ENCODE peak calls at places on chromosomes 5 and 9, in seven cellular contexts. E is astrocyte, H is vagina, R is heart left ventricle, Q is aorta, S is Peyer's patch, U is IMR-90. X is an unnamed sample. For H3K36me3, the result is how much of the 10 kb centered on the place peaks cover.

GRCh38 chr5:157842185-157842584 is 16.8 kb downstream of the CLINT1 start:
- DNase-seq in R (no peak), E (no peak), Q (no peak), U (no peak), S (no peak), H (no peak), X (no peak)

GRCh38 chr9:106980551-106981101 is 117.7 kb downstream of the ZNF462 start:
- DNase-seq in H (no peak), E (peak), R (no peak), S (no peak), U (peak), Q (no peak), X (no peak)

GRCh38 chr5:91302335-91302734 is 80.8 kb downstream of the ARRDC3 start:
- DNase-seq in U (no peak), E (no peak), H (no peak), S (no peak), R (no peak), Q (no peak), X (no peak)

GRCh38 chr9:116572095-116572748 is 114.9 kb upstream of the TRIM32 start:
- DNase-seq in R (peak), E (peak), Q (peak), H (no peak), S (peak), U (peak), X (peak)

GRCh38 chr5:155728857-155729683 is 597.9 kb upstream of the SGCD start:
- DNase-seq in E (peak), Q (no peak), S (no peak), R (peak), U (no peak), H (no peak), X (peak)

GRCh38 chr9:125521462-125522327 is 185.3 kb downstream of the MAPKAP1 start:
- DNase-seq in S (no peak), R (no peak), Q (no peak), E (peak), U (peak), H (no peak), X (peak)

GRCh38 chr9:123408313-123409266 is 52.6 kb downstream of the CRB2 start:
- DNase-seq in Q (peak), R (no peak), S (no peak), H (no peak), E (no peak), U (no peak), X (no peak)

GRCh38 chr9:119801311-119801710 is 432.1 kb upstream of the BRINP1 start:
- DNase-seq in R (no peak), Q (no peak), U (no peak), E (no peak), S (no peak), H (no peak), X (no peak)

GRCh38 chr5:75961814-75962213 is 121.4 kb upstream of the SV2C start:
- DNase-seq in U (no peak), H (no peak), E (no peak), R (no peak), S (no peak), Q (no peak), X (no peak)

GRCh38 chr5:38555354-38556114 is 912 bp downstream of the LIFR start:
- DNase-seq in U (no peak), R (no peak), S (no peak), E (no peak), Q (no peak), H (no peak), X (no peak)

GRCh38 chr5:73454379-73455036 is 5.9 kb upstream of the FOXD1 start:
- DNase-seq in Q (no peak), H (no peak), R (no peak), U (peak), S (peak), E (no peak), X (peak)

GRCh38 chr9:28365020-28365640 is 791.8 kb upstream of the C9orf72 start:
- DNase-seq in S (no peak), R (no peak), Q (no peak), U (no peak), H (no peak), E (no peak), X (peak)

GRCh38 chr5:36602711-36603321 is 3.6 kb upstream of the SLC1A3 start:
- DNase-seq in S (no peak), U (no peak), E (no peak), H (no peak), Q (no peak), R (peak), X (no peak)

GRCh38 chr9:14423816-14424261 is 109.9 kb upstream of the NFIB start:
- DNase-seq in H (no peak), E (peak), R (no peak), S (no peak), Q (no peak), U (peak), X (no peak)

GRCh38 chr5:140054086-140054689 is 11.1 kb upstream of the NRG2 start:
- DNase-seq in R (no peak), Q (no peak), U (no peak), E (no peak), H (no peak), S (no peak), X (no peak)

GRCh38 chr5:152978141-152978835 is 512.2 kb upstream of the GRIA1 start:
- DNase-seq in E (no peak), U (no peak), Q (no peak), H (no peak), R (no peak), S (no peak), X (no peak)

GRCh38 chr9:87742813-87743428 is 17.0 kb downstream of the CTSL start:
- DNase-seq in U (peak), R (no peak), Q (no peak), H (no peak), E (no peak), S (no peak), X (peak)

GRCh38 chr5:111063709-111064322 is 7.7 kb upstream of the TSLP start:
- DNase-seq in U (peak), S (no peak), R (no peak), H (no peak), Q (no peak), E (no peak), X (peak)

GRCh38 chr9:89919171-89919681 is 314.4 kb downstream of the GADD45G start:
- DNase-seq in R (peak), H (no peak), U (no peak), S (peak), E (no peak), Q (no peak), X (no peak)

GRCh38 chr9:12253941-12254340 is 439.2 kb upstream of the TYRP1 start:
- DNase-seq in S (no peak), Q (no peak), E (no peak), H (no peak), R (no peak), U (no peak), X (no peak)

GRCh38 chr9:83218411-83219090 is 155.6 kb upstream of the RASEF start:
- DNase-seq in R (no peak), H (no peak), S (no peak), E (no peak), Q (no peak), U (no peak), X (no peak)

GRCh38 chr9:100296407-100296806 is 56.3 kb downstream of the TEX10 start:
- DNase-seq in Q (no peak), U (no peak), E (no peak), H (no peak), S (no peak), R (no peak), X (no peak)

GRCh38 chr5:138573949-138574670 is 1.1 kb downstream of the HSPA9 start:
- DNase-seq in H (no peak), S (no peak), Q (no peak), E (peak), R (no peak), U (peak), X (peak)

GRCh38 chr5:175541264-175541663 is 62.9 kb downstream of the SFXN1 start:
- DNase-seq in H (no peak), E (no peak), S (no peak), U (no peak), R (no peak), Q (no peak), X (no peak)

GRCh38 chr9:135002336-135002735 is 84.6 kb upstream of the FCN1 start:
- DNase-seq in E (no peak), R (no peak), S (no peak), H (no peak), Q (no peak), U (no peak), X (no peak)

GRCh38 chr5:86971034-86971511 is 296.6 kb upstream of the RASA1 start:
- DNase-seq in Q (no peak), R (no peak), E (peak), U (peak), S (no peak), H (no peak), X (peak)

GRCh38 chr5:171494452-171495121 is 75.1 kb downstream of the FGF18 start:
- DNase-seq in U (peak), S (peak), H (no peak), E (peak), R (peak), Q (peak), X (no peak)

GRCh38 chr5:83277953-83278352 is 193.6 kb upstream of the VCAN start:
- DNase-seq in Q (no peak), H (no peak), S (no peak), R (no peak), E (no peak), U (no peak), X (no peak)

GRCh38 chr5:146993876-146994530 is 115.4 kb upstream of the PPP2R2B start:
- DNase-seq in E (peak), R (no peak), U (no peak), H (no peak), S (no peak), Q (no peak), X (peak)

GRCh38 chr9:86766912-86767311 is 180.4 kb downstream of the GAS1 start:
- DNase-seq in R (no peak), Q (peak), S (peak), U (peak), E (peak), H (peak), X (peak)

GRCh38 chr5:32308951-32309350 is 3.8 kb downstream of the MTMR12 start:
- DNase-seq in S (no peak), Q (no peak), R (no peak), H (no peak), E (no peak), U (no peak), X (no peak)

GRCh38 chr5:139391570-139392323 is 2.0 kb upstream of the MZB1 start:
- DNase-seq in S (peak), U (peak), R (no peak), Q (no peak), E (no peak), H (no peak), X (peak)

GRCh38 chr5:135823799-135824366 is 10.6 kb upstream of the SLC25A48 start:
- DNase-seq in Q (no peak), U (no peak), E (no peak), H (peak), R (no peak), S (no peak), X (no peak)

GRCh38 chr9:33277484-33277883 is 12.6 kb downstream of the CHMP5 start:
- DNase-seq in Q (no peak), H (no peak), R (no peak), S (no peak), U (no peak), E (no peak), X (no peak)
- H3K36me3 ChIP-seq in Q (under half), H (half or more), R (half or more), S (half or more), U (half or more), E (half or more), X (under half)

GRCh38 chr5:158933494-158934318 is 166.0 kb downstream of the EBF1 start:
- DNase-seq in Q (no peak), E (no peak), H (no peak), S (no peak), U (no peak), R (no peak), X (no peak)

GRCh38 chr5:158940977-158941376 is 158.7 kb downstream of the EBF1 start:
- DNase-seq in H (no peak), R (no peak), S (no peak), U (no peak), Q (no peak), E (no peak), X (no peak)

GRCh38 chr5:158929579-158930233 is 170.0 kb downstream of the EBF1 start:
- DNase-seq in H (no peak), U (no peak), Q (no peak), S (no peak), E (no peak), R (no peak), X (no peak)

GRCh38 chr5:158938181-158938580 is 161.5 kb downstream of the EBF1 start:
- DNase-seq in U (no peak), Q (no peak), E (no peak), H (no peak), S (no peak), R (peak), X (no peak)

GRCh38 chr5:158935215-158935614 is 164.5 kb downstream of the EBF1 start:
- DNase-seq in U (no peak), H (no peak), S (no peak), E (no peak), Q (no peak), R (no peak), X (no peak)
- H3K36me3 ChIP-seq in U (under half), H (under half), S (under half), E (under half), Q (under half), R (under half), X (under half)

GRCh38 chr9:133476941-133477340 is 2.0 kb downstream of the SLC2A6 start:
- DNase-seq in H (no peak), E (no peak), S (no peak), Q (no peak), R (no peak), U (no peak), X (no peak)
- H3K36me3 ChIP-seq in H (under half), E (under half), S (under half), Q (under half), R (under half), U (under half), X (under half)

GRCh38 chr9:133357656-133358055 is 1.3 kb downstream of the SURF2 start:
- DNase-seq in U (no peak), R (no peak), Q (no peak), E (no peak), H (no peak), S (no peak), X (no peak)
- H3K36me3 ChIP-seq in U (under half), R (under half), Q (under half), E (under half), H (under half), S (under half), X (under half)

GRCh38 chr5:143329843-143330242 is 73.6 kb downstream of the NR3C1 start:
- DNase-seq in Q (no peak), H (no peak), U (no peak), E (no peak), R (no peak), S (no peak), X (no peak)
- H3K36me3 ChIP-seq in Q (under half), H (under half), U (under half), E (under half), R (under half), S (under half), X (under half)

GRCh38 chr9:131609116-131609830 is 64.0 kb downstream of the PRRT1B start:
- DNase-seq in H (no peak), S (no peak), U (peak), R (peak), E (peak), Q (no peak), X (peak)

GRCh38 chr9:131608469-131609115 is 63.3 kb downstream of the PRRT1B start:
- DNase-seq in H (no peak), R (peak), U (peak), E (peak), Q (peak), S (no peak), X (peak)

GRCh38 chr9:131605770-131606590 is 60.7 kb downstream of the PRRT1B start:
- DNase-seq in Q (no peak), R (no peak), E (peak), H (no peak), U (peak), S (no peak), X (no peak)

GRCh38 chr9:131607591-131607990 is 62.3 kb downstream of the PRRT1B start:
- DNase-seq in E (no peak), Q (no peak), S (no peak), H (no peak), U (no peak), R (no peak), X (no peak)

GRCh38 chr9:131606896-131607567 is 61.7 kb downstream of the PRRT1B start:
- DNase-seq in E (no peak), U (no peak), Q (no peak), R (no peak), S (no peak), H (no peak), X (no peak)
- H3K36me3 ChIP-seq in E (under half), U (under half), Q (under half), R (half or more), S (half or more), H (under half), X (under half)